ENCODE peak calls at places on chromosomes 12 and 14, in seven cellular contexts. E is fibroblast of lung; L is tibial artery; T is bronchial epithelial cell; H is omental fat pad; V is activated CD4-positive, CD25-positive, alpha-beta regulatory T cell; X is Ammon's horn. F is an unnamed sample.

GRCh38 chr12:6533653-6534157 is 612 bp upstream of the GAPDH start:
- DNase-seq in E (peak), T (peak), V (no peak), L (peak), H (no peak), X (peak), F (peak)

GRCh38 chr14:80105488-80105994 is 105.8 kb downstream of the DIO2 start:
- DNase-seq in V (no peak), X (no peak), L (no peak), T (no peak), H (no peak), E (no peak), F (no peak)

GRCh38 chr14:69259531-69260245 is at the start of gene GALNT16:
- DNase-seq in T (no peak), H (no peak), E (no peak), X (peak), V (no peak), L (no peak), F (no peak)

GRCh38 chr12:31274520-31275300 is 51.2 kb downstream of the SINHCAF start:
- DNase-seq in T (no peak), X (no peak), H (no peak), V (no peak), L (no peak), E (no peak), F (no peak)

GRCh38 chr14:40367717-40368116 is 935.5 kb upstream of the FBXO33 start:
- DNase-seq in E (no peak), H (no peak), X (no peak), L (no peak), V (no peak), T (no peak), F (no peak)

GRCh38 chr12:53500119-53500775 is 836 bp upstream of the TARBP2 start:
- DNase-seq in X (peak), T (peak), H (peak), V (no peak), L (peak), E (peak), F (no peak)

GRCh38 chr12:64064706-64065105 is 157.4 kb downstream of the KICS2 start:
- DNase-seq in T (no peak), X (no peak), H (no peak), L (no peak), V (no peak), E (no peak), F (no peak)

GRCh38 chr14:101507306-101508150 is 53.8 kb upstream of the DIO3 start:
- DNase-seq in X (no peak), T (no peak), H (no peak), L (peak), V (no peak), E (no peak), F (no peak)

GRCh38 chr12:29741342-29742241 is 42.1 kb downstream of the TMTC1 start:
- DNase-seq in V (no peak), H (no peak), X (no peak), E (peak), L (no peak), T (peak), F (no peak)

GRCh38 chr12:79337891-79338290 is 352.9 kb downstream of the PAWR start:
- DNase-seq in X (no peak), V (no peak), L (no peak), E (no peak), H (no peak), T (no peak), F (no peak)

GRCh38 chr12:55068416-55069010 is 48.7 kb downstream of the NEUROD4 start:
- DNase-seq in H (no peak), L (no peak), T (peak), X (peak), V (no peak), E (peak), F (no peak)

GRCh38 chr14:24255931-24256696 is 6.9 kb downstream of the TGM1 start:
- DNase-seq in H (no peak), E (no peak), X (no peak), T (no peak), V (no peak), L (peak), F (no peak)

GRCh38 chr12:108399514-108399913 is 60.4 kb upstream of the CMKLR1 start:
- DNase-seq in V (no peak), X (peak), E (no peak), L (no peak), H (no peak), T (no peak), F (no peak)

GRCh38 chr14:103597623-103598372 is 31.2 kb upstream of the KLC1 start:
- DNase-seq in L (no peak), T (peak), V (no peak), X (peak), H (peak), E (peak), F (no peak)

GRCh38 chr14:49769171-49769570 is 1.2 kb downstream of the KLHDC2 start:
- DNase-seq in L (no peak), X (no peak), H (no peak), T (peak), E (peak), V (no peak), F (no peak)

GRCh38 chr14:39265032-39265431 is 31.3 kb downstream of the MIA2 start:
- DNase-seq in L (no peak), V (no peak), X (peak), E (peak), T (peak), H (no peak), F (no peak)

GRCh38 chr14:23071975-23072539 is 14.7 kb upstream of the CDH24 start:
- DNase-seq in X (no peak), E (no peak), V (no peak), T (peak), L (no peak), H (no peak), F (no peak)

GRCh38 chr14:76993743-76994142 is 34.8 kb downstream of the IRF2BPL start:
- DNase-seq in L (no peak), V (no peak), H (no peak), T (no peak), E (no peak), X (no peak), F (no peak)

GRCh38 chr12:119710941-119711551 is 43.1 kb downstream of the PRKAB1 start:
- DNase-seq in T (peak), V (no peak), E (no peak), X (no peak), L (no peak), H (no peak), F (no peak)

GRCh38 chr12:10601860-10602259 is 11.5 kb downstream of the MAGOHB start:
- DNase-seq in T (no peak), X (no peak), L (no peak), V (no peak), H (no peak), E (no peak), F (no peak)

GRCh38 chr12:116862167-116862566 is 19.1 kb downstream of the HRK start:
- DNase-seq in H (no peak), T (no peak), V (no peak), L (no peak), X (no peak), E (no peak), F (no peak)

F was measured in NCI-H1048.